ENCODE peak calls at places on chromosomes 13 and 19, in eight cellular contexts. B is T-cell; A is effector memory CD8-positive, alpha-beta T cell; N is left lobe of liver; E is CD4-positive, CD25-positive, alpha-beta regulatory T cell; M is activated B cell treated with CpG ODN at 0.5 μM for 24 hours; S is activated CD4-positive, alpha-beta T cell treated with anti-CD3 and anti-CD28 coated beads for 36 hours; G is gastroesophageal sphincter. P is an unnamed sample.

GRCh38 chr19:2424686-2425621 is 2.4 kb downstream of the TIMM13 start:
- ATAC-seq in B (no peak), A (no peak), N (no peak), E (no peak), M (no peak), S (no peak), G (no peak), P (no peak)

GRCh38 chr13:113288880-113289279 is 8.2 kb upstream of the LAMP1 start:
- ATAC-seq in B (no peak), A (no peak), N (no peak), E (no peak), M (no peak), S (no peak), G (no peak), P (no peak)

GRCh38 chr13:79503473-79504017 is 22.6 kb downstream of the NDFIP2 start:
- ATAC-seq in B (no peak), A (no peak), N (peak; percentile 77), E (no peak), M (no peak), S (no peak), G (no peak), P (peak; percentile 25)

GRCh38 chr13:79867248-79867647 is 386.3 kb downstream of the NDFIP2 start:
- ATAC-seq in B (no peak), A (no peak), N (no peak), E (no peak), M (no peak), S (no peak), G (no peak), P (no peak)

GRCh38 chr13:75635101-75635620 is 969 bp upstream of the LMO7 start:
- ATAC-seq in B (no peak), A (peak; percentile 8), N (peak; percentile 26), E (no peak), M (no peak), S (no peak), G (peak; percentile 2), P (no peak)

GRCh38 chr13:87084192-87084591 is 587.0 kb upstream of the SLITRK5 start:
- ATAC-seq in B (no peak), A (no peak), N (peak; percentile 69), E (no peak), M (no peak), S (no peak), G (no peak), P (no peak)

GRCh38 chr19:6236310-6237291 is 43.2 kb downstream of the MLLT1 start:
- ATAC-seq in B (no peak), A (no peak), N (peak; percentile 7), E (no peak), M (no peak), S (no peak), G (no peak), P (no peak)

GRCh38 chr13:51770681-51771417 is 33.1 kb downstream of the DHRS12 start:
- ATAC-seq in B (no peak), A (no peak), N (no peak), E (no peak), M (peak; percentile 57), S (peak; percentile 13), G (no peak), P (no peak)

GRCh38 chr13:42259515-42259914 is 12.4 kb upstream of the AKAP11 start:
- ATAC-seq in B (peak; percentile 38), A (no peak), N (no peak), E (no peak), M (no peak), S (peak; percentile 44), G (no peak), P (no peak)

GRCh38 chr19:44207126-44207803 is 5.1 kb upstream of the ZNF227 start:
- ATAC-seq in B (peak; percentile 97), A (peak; percentile 94), N (peak; percentile 96), E (peak; percentile 93), M (peak; percentile 91), S (peak; percentile 93), G (peak; percentile 88), P (peak; percentile 96)

GRCh38 chr13:102758842-102759241 is 14.7 kb downstream of the TEX30 start:
- ATAC-seq in B (no peak), A (no peak), N (no peak), E (no peak), M (no peak), S (no peak), G (no peak), P (no peak)

GRCh38 chr19:45352914-45353796 is 12.6 kb downstream of the KLC3 start:
- ATAC-seq in B (no peak), A (no peak), N (no peak), E (no peak), M (no peak), S (peak; percentile 30), G (no peak), P (no peak)

GRCh38 chr19:46834121-46834520 is 16.5 kb downstream of the AP2S1 start:
- ATAC-seq in B (no peak), A (no peak), N (no peak), E (no peak), M (no peak), S (no peak), G (no peak), P (no peak)

GRCh38 chr13:114104626-114105350 is 27.6 kb downstream of the RASA3 start:
- ATAC-seq in B (no peak), A (peak; percentile 48), N (no peak), E (no peak), M (no peak), S (peak; percentile 16), G (no peak), P (no peak)

GRCh38 chr13:40271511-40271910 is 394.9 kb downstream of the FOXO1 start:
- ATAC-seq in B (peak; percentile 54), A (no peak), N (peak; percentile 57), E (no peak), M (no peak), S (no peak), G (peak; percentile 8), P (no peak)

GRCh38 chr13:45511310-45512147 is 46.8 kb downstream of the COG3 start:
- ATAC-seq in B (peak; percentile 81), A (peak; percentile 85), N (peak; percentile 91), E (peak; percentile 80), M (peak; percentile 58), S (peak; percentile 89), G (peak; percentile 67), P (peak; percentile 74)

GRCh38 chr13:34993470-34993869 is 51.4 kb downstream of the NBEA start:
- ATAC-seq in B (no peak), A (no peak), N (no peak), E (no peak), M (no peak), S (no peak), G (no peak), P (no peak)

GRCh38 chr19:21434516-21434915 is 37.6 kb downstream of the ZNF493 start:
- ATAC-seq in B (no peak), A (no peak), N (no peak), E (no peak), M (no peak), S (no peak), G (no peak), P (no peak)

GRCh38 chr13:84137292-84137691 is 255.0 kb upstream of the SLITRK1 start:
- ATAC-seq in B (peak; percentile 91), A (peak; percentile 97), N (no peak), E (peak; percentile 100), M (peak; percentile 54), S (peak; percentile 99), G (no peak), P (peak; percentile 98)

GRCh38 chr13:110319774-110320509 is 12.9 kb downstream of the COL4A2 start:
- ATAC-seq in B (no peak), A (no peak), N (peak; percentile 51), E (no peak), M (no peak), S (peak; percentile 79), G (peak; percentile 22), P (peak; percentile 34)

GRCh38 chr13:27797228-27797624 is 4.9 kb downstream of the GSX1 start:
- ATAC-seq in B (no peak), A (no peak), N (no peak), E (no peak), M (no peak), S (no peak), G (no peak), P (no peak)

GRCh38 chr19:1616875-1617274 is 11.6 kb upstream of the UQCR11 start:
- ATAC-seq in B (no peak), A (no peak), N (no peak), E (no peak), M (peak; percentile 45), S (peak; percentile 68), G (no peak), P (peak; percentile 63)

GRCh38 chr19:55526216-55527196 is 10.4 kb downstream of the SBK2 start:
- ATAC-seq in B (no peak), A (no peak), N (peak; percentile 85), E (no peak), M (no peak), S (peak; percentile 55), G (peak; percentile 31), P (no peak)

GRCh38 chr13:25281937-25282332 is 5.4 kb downstream of the MTMR6 start:
- ATAC-seq in B (no peak), A (no peak), N (no peak), E (no peak), M (peak; percentile 4), S (peak; percentile 67), G (no peak), P (peak; percentile 75)

GRCh38 chr13:54676526-54677113 is 1648.0 kb downstream of the OLFM4 start:
- ATAC-seq in B (no peak), A (no peak), N (no peak), E (no peak), M (no peak), S (no peak), G (no peak), P (no peak)

GRCh38 chr19:35995655-35995993 is 636 bp downstream of the SDHAF1 start:
- ATAC-seq in B (peak; percentile 16), A (peak; percentile 41), N (peak; percentile 55), E (peak; percentile 7), M (peak; percentile 6), S (peak; percentile 54), G (peak; percentile 35), P (peak; percentile 41)

GRCh38 chr13:24923305-24923640 is 159.3 kb downstream of the RNF17 start:
- ATAC-seq in B (no peak), A (peak; percentile 33), N (peak; percentile 25), E (peak; percentile 9), M (peak; percentile 45), S (peak; percentile 21), G (peak; percentile 51), P (peak; percentile 51)

GRCh38 chr19:33683881-33684549 is 62.3 kb downstream of the CHST8 start:
- ATAC-seq in B (no peak), A (no peak), N (peak; percentile 86), E (no peak), M (no peak), S (no peak), G (no peak), P (no peak)